ENCODE peak calls at places on chromosomes 7 and 10, in four cellular contexts. N is endodermal cell, O is pancreas, L is right lobe of liver. B is an unnamed sample. For H3K4me1 and H3K27me3, the result is how much of the 10 kb centered on the place peaks cover.

GRCh38 chr10:58921366-58921947 is 255.0 kb upstream of the PHYHIPL start:
- DNase-seq in L (no peak), N (no peak), O (no peak), B (no peak)

GRCh38 chr10:31118561-31118960 is 86.9 kb upstream of the ZNF438 start:
- DNase-seq in N (no peak), O (no peak), L (no peak), B (peak)

GRCh38 chr10:51892965-51893658 is 193.7 kb upstream of the CSTF2T start:
- DNase-seq in L (no peak), N (peak), O (no peak), B (peak)

GRCh38 chr10:21445161-21445560 is 80.3 kb downstream of the SKIDA1 start:
- DNase-seq in L (no peak), N (no peak), O (no peak), B (peak)

GRCh38 chr7:111405621-111406020 is 156.7 kb downstream of the IMMP2L start:
- DNase-seq in L (no peak), O (no peak), N (no peak), B (no peak)

GRCh38 chr10:8811201-8811600 is 756.7 kb downstream of the GATA3 start:
- DNase-seq in N (no peak), L (no peak), O (no peak), B (no peak)

GRCh38 chr10:623477-624311 is 65.8 kb downstream of the DIP2C start:
- DNase-seq in N (no peak), L (peak), O (no peak), B (no peak)

GRCh38 chr10:133015321-133015720 is 72.4 kb upstream of the ADGRA1 start:
- DNase-seq in N (no peak), O (no peak), L (no peak), B (no peak)

GRCh38 chr10:29529146-29529545 is 105.6 kb downstream of the SVIL start:
- DNase-seq in L (no peak), O (no peak), N (no peak), B (no peak)

GRCh38 chr10:45418859-45419672 is 45.0 kb downstream of the ALOX5 start:
- DNase-seq in L (peak), N (peak), O (peak), B (peak)

GRCh38 chr7:4631664-4632171 is 50.4 kb upstream of the FOXK1 start:
- DNase-seq in N (peak), L (peak), O (peak), B (peak)

GRCh38 chr10:84344560-84344959 is 16.2 kb downstream of the CCSER2 start:
- DNase-seq in L (no peak), O (no peak), N (no peak), B (no peak)

GRCh38 chr10:3323865-3324498 is 151.4 kb upstream of the PITRM1 start:
- DNase-seq in O (no peak), L (no peak), N (no peak), B (peak)

GRCh38 chr7:23689165-23689564 is 9.2 kb downstream of the FAM221A start:
- DNase-seq in N (no peak), O (no peak), L (no peak), B (no peak)

GRCh38 chr7:29480934-29481625 is 82.6 kb upstream of the PRR15 start:
- DNase-seq in L (no peak), O (no peak), N (no peak), B (peak)

GRCh38 chr7:135708041-135708440 is 19.9 kb downstream of the SLC13A4 start:
- DNase-seq in L (no peak), N (peak), O (no peak), B (no peak)

GRCh38 chr10:121524138-121524817 is 74.0 kb downstream of the FGFR2 start:
- DNase-seq in L (no peak), N (no peak), O (no peak), B (peak)

GRCh38 chr7:120170849-120171248 is 102.1 kb upstream of the KCND2 start:
- DNase-seq in L (no peak), O (no peak), N (no peak), B (no peak)

GRCh38 chr10:50604049-50604640 is 19.6 kb downstream of the SGMS1 start:
- DNase-seq in O (no peak), N (no peak), L (no peak), B (peak)

GRCh38 chr7:43140186-43140585 is 27.7 kb downstream of the HECW1 start:
- DNase-seq in O (no peak), L (no peak), N (no peak), B (no peak)

GRCh38 chr10:25101466-25101865 is 73.3 kb upstream of the GPR158 start:
- DNase-seq in L (no peak), N (no peak), O (no peak), B (no peak)

GRCh38 chr10:6221971-6222751 is 19.4 kb downstream of the PFKFB3 start:
- DNase-seq in L (no peak), O (no peak), N (no peak), B (no peak)

GRCh38 chr7:47474937-47475879 is 106.7 kb downstream of the TNS3 start:
- DNase-seq in N (peak), O (peak), L (peak), B (peak)

GRCh38 chr7:12518920-12519681 is 51.4 kb upstream of the SCIN start:
- DNase-seq in O (no peak), N (peak), L (no peak), B (peak)

DNA sequence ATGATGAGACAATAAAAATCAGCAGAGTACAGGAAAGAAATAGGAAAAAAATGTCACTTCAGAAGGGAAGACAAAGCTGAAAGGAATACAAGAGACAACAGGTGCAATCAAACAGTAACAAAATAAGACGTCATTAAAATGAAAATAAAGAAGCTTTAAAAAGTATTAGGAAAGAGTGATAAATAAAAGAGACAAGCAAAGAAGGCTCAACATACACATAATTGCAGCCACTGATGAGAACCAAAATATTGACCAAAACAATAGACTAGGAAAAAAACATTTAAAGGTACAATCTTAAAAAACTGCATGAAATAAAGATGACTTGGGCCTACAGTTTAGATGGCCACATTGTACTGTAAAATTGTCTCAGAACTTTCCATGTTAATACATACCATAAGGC is 160.5 kb upstream of the MINDY3 start:
- DNase-seq in N (no peak), O (no peak), L (no peak), B (no peak)
- H3K4me1 ChIP-seq in N (under half), O (under half), L (under half), B (under half)

DNA sequence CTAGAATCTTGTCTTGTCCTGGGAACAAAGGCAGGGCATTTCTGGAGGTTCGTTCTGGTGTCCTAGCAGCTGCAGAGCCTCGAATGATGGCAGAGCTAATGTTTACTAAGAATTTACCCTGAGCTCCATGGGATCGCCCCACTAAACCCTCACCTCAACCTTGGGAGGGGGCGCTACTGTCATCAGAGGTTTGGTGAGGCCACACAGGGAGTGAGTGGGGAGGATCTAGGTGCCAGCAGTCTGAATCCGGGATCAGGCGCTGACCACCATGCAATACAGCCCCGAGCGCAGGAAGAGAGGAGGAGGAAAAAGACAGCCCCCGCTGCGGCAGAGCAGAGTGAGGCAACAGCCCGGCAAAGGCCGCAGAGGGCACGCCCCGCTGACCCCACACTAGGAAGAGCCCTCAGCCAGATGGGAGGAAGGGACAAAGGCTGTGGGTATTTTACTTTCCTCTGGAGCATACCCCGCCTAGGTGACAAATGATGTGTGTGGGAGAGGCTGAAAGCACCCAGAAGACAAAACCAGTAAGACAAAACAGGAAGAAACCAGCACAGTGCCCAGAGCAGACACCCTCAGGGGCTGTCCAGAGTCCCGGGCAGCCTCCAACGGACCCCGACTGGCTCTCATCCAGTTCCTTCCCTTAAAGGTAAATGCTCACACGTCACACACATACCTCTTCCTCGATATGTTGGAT is 103.5 kb downstream of the FAM53B start:
- DNase-seq in L (no peak), N (no peak), O (no peak), B (no peak)
- H3K4me3 ChIP-seq in L (no peak), N (no peak), O (no peak), B (no peak)

GRCh38 chr10:10901906-10902305 is 115.8 kb upstream of the CELF2 start:
- DNase-seq in L (no peak), O (no peak), N (no peak), B (no peak)

GRCh38 chr10:10902951-10903350 is 114.7 kb upstream of the CELF2 start:
- DNase-seq in N (no peak), O (no peak), L (no peak), B (peak)

DNA sequence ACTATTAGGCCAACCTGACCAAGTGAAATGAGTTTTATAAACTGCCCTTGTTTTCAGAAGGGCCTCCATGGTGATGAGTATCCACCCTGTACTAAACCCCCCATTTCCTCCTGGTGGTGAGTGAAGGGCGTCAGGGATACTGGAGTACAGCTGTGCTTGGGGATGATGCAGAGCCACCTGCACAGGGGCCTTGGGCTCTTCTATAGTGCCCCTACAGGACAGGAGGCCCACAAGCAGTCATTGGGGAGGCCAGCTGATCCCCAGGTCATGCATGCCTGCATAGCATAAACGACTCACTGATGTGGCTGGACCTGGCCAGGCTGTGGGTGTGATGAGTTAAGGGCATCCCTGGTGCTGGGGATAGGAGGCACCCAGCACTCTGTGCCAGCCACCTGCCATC is 114.1 kb upstream of the CELF2 start:
- DNase-seq in N (no peak), O (no peak), L (no peak), B (no peak)
- H3K27me3 ChIP-seq in N (under half), O (under half), L (under half), B (under half)

GRCh38 chr7:140222797-140223196 is 46.0 kb upstream of the KDM7A start:
- DNase-seq in N (no peak), L (no peak), O (no peak), B (no peak)
- H3K4me1 ChIP-seq in N (under half), L (under half), O (under half), B (under half)

GRCh38 chr7:79453558-79454324 is at the start of gene MAGI2:
- DNase-seq in N (peak), L (peak), O (peak), B (peak)

GRCh38 chr7:79453266-79453557 is 255 bp downstream of the MAGI2 start:
- DNase-seq in L (no peak), N (no peak), O (no peak), B (no peak)

GRCh38 chr7:79452495-79453265 is 787 bp downstream of the MAGI2 start:
- DNase-seq in N (peak), O (peak), L (peak), B (peak)

GRCh38 chr7:79451580-79451979 is 1.9 kb downstream of the MAGI2 start:
- DNase-seq in L (no peak), O (no peak), N (no peak), B (no peak)

DNA sequence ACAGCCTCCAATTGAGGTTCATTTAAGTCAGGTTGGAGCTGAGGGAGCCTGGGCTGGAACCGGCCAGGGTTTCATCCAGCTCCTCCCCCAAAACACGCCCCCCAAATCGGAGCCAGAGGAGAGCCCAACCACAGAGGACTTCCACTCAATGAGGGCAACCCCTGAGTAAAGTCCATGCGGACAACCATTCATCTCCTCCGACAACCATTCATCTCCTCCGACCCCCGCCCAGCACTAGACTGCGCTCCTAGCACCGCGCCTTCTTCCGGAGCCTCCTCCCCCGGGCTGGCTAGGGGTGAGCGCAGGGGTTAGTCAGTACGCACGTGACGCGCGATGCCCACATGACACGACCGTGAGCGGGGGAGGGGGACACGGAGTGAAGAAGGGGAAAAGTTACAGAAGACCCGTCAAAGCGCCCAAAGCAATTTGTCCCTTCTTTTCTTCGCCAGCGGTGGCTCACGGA is 1.4 kb downstream of the MAGI2 start:
- DNase-seq in L (peak), N (peak), O (peak), B (peak)
- H3K4me3 ChIP-seq in L (peak), N (peak), O (peak), B (peak)